ENCODE peak calls at places on chromosomes 13 and 19, in seven cellular contexts. M is stimulated activated CD4-positive, alpha-beta T cell treated with anti-CD3 and anti-CD28 coated beads, TNF-alpha, amount 100 ng/mL, for 4 hours; D is effector memory CD4-positive, alpha-beta T cell; Z is cardiac fibroblast; G is NCI-H1436; A is Kasumi-1; F is choroid plexus epithelial cell. C is an unnamed sample.

GRCh38 chr19:55386515-55386947 is 799 bp downstream of the RPL28 start:
- DNase-seq in M (no peak), D (peak), Z (no peak), G (no peak), A (no peak), F (no peak), C (no peak)

GRCh38 chr19:33821871-33822270 is 25.2 kb downstream of the KCTD15 start:
- DNase-seq in M (no peak), D (no peak), Z (no peak), G (no peak), A (no peak), F (no peak), C (no peak)

GRCh38 chr19:33274663-33275558 is 27.4 kb downstream of the CEBPA start:
- DNase-seq in M (no peak), D (no peak), Z (no peak), G (no peak), A (no peak), F (no peak), C (no peak)

GRCh38 chr19:49362048-49362925 is at the start of gene TEAD2:
- DNase-seq in M (no peak), D (no peak), Z (peak), G (no peak), A (peak), F (peak), C (no peak)

GRCh38 chr19:42232435-42232834 is 10.0 kb downstream of the GSK3A start:
- DNase-seq in M (no peak), D (no peak), Z (no peak), G (no peak), A (no peak), F (no peak), C (no peak)

GRCh38 chr13:23504188-23504587 is 66.0 kb upstream of the TNFRSF19 start:
- DNase-seq in M (no peak), D (no peak), Z (no peak), G (no peak), A (no peak), F (no peak), C (no peak)

GRCh38 chr19:46225558-46226004 is 4.0 kb upstream of the IGFL1 start:
- DNase-seq in M (no peak), D (no peak), Z (peak), G (no peak), A (peak), F (peak), C (no peak)

GRCh38 chr19:57171551-57172081 is 4.3 kb upstream of the DUXA start:
- DNase-seq in M (no peak), D (peak), Z (peak), G (peak), A (no peak), F (peak), C (peak)

GRCh38 chr13:40164137-40164536 is 502.3 kb downstream of the FOXO1 start:
- DNase-seq in M (no peak), D (no peak), Z (peak), G (no peak), A (no peak), F (peak), C (no peak)

GRCh38 chr19:5749505-5749904 is 29.1 kb downstream of the CATSPERD start:
- DNase-seq in M (no peak), D (no peak), Z (no peak), G (no peak), A (no peak), F (no peak), C (no peak)

GRCh38 chr13:28077231-28077630 is 23.1 kb downstream of the FLT3 start:
- DNase-seq in M (no peak), D (no peak), Z (no peak), G (no peak), A (no peak), F (no peak), C (no peak)

GRCh38 chr19:51186323-51186722 is 38.6 kb upstream of the CD33 start:
- DNase-seq in M (no peak), D (no peak), Z (no peak), G (no peak), A (no peak), F (no peak), C (no peak)

GRCh38 chr13:43965446-43965845 is 85.7 kb downstream of the LACC1 start:
- DNase-seq in M (no peak), D (no peak), Z (no peak), G (no peak), A (no peak), F (no peak), C (no peak)

GRCh38 chr13:65932587-65933239 is 1297.4 kb downstream of the PCDH9 start:
- DNase-seq in M (no peak), D (no peak), Z (peak), G (no peak), A (no peak), F (no peak), C (no peak)

GRCh38 chr13:111153279-111153976 is 38.3 kb downstream of the ARHGEF7 start:
- DNase-seq in M (peak), D (peak), Z (peak), G (peak), A (peak), F (peak), C (peak)

GRCh38 chr19:58558066-58558622 is at the start of gene UBE2M:
- DNase-seq in M (no peak), D (peak), Z (no peak), G (no peak), A (no peak), F (peak), C (peak)

GRCh38 chr13:49063526-49063925 is 87.8 kb downstream of the FNDC3A start:
- DNase-seq in M (no peak), D (no peak), Z (peak), G (no peak), A (no peak), F (no peak), C (no peak)

GRCh38 chr13:23609414-23610186 is 39.4 kb downstream of the TNFRSF19 start:
- DNase-seq in M (no peak), D (no peak), Z (peak), G (no peak), A (no peak), F (peak), C (no peak)

GRCh38 chr13:59303433-59303832 is 860.3 kb downstream of the DIAPH3 start:
- DNase-seq in M (no peak), D (no peak), Z (no peak), G (no peak), A (no peak), F (no peak), C (no peak)

GRCh38 chr19:48596679-48597465 is 9.7 kb upstream of the SPACA4 start:
- DNase-seq in M (no peak), D (peak), Z (no peak), G (no peak), A (no peak), F (no peak), C (peak)

GRCh38 chr19:49700563-49700962 is 9.6 kb downstream of the CPT1C start:
- DNase-seq in M (no peak), D (no peak), Z (no peak), G (no peak), A (no peak), F (no peak), C (no peak)

GRCh38 chr13:33191425-33192221 is 93.9 kb downstream of the STARD13 start:
- DNase-seq in M (no peak), D (no peak), Z (no peak), G (no peak), A (no peak), F (no peak), C (no peak)

GRCh38 chr13:47858678-47859050 is 142.4 kb downstream of the SUCLA2 start:
- DNase-seq in M (no peak), D (no peak), Z (peak), G (no peak), A (no peak), F (peak), C (no peak)

GRCh38 chr13:51453308-51453958 is 597 bp upstream of the INTS6 start:
- DNase-seq in M (no peak), D (peak), Z (no peak), G (peak), A (peak), F (no peak), C (peak)

GRCh38 chr13:43019811-43020210 is 3.6 kb upstream of the DNAJC15 start:
- DNase-seq in M (no peak), D (no peak), Z (no peak), G (no peak), A (no peak), F (no peak), C (no peak)

GRCh38 chr19:12783849-12784393 is 7.4 kb upstream of the JUNB start:
- DNase-seq in M (no peak), D (no peak), Z (no peak), G (no peak), A (no peak), F (no peak), C (no peak)

GRCh38 chr19:48332662-48333466 is 7.5 kb downstream of the EMP3 start:
- DNase-seq in M (peak), D (peak), Z (peak), G (peak), A (peak), F (peak), C (peak)

GRCh38 chr19:4699826-4700572 is 23.6 kb downstream of the DPP9 start:
- DNase-seq in M (no peak), D (no peak), Z (no peak), G (no peak), A (no peak), F (no peak), C (no peak)

GRCh38 chr19:54541712-54542111 is 31.9 kb upstream of the LILRA2 start:
- DNase-seq in M (no peak), D (no peak), Z (no peak), G (no peak), A (peak), F (no peak), C (no peak)

GRCh38 chr19:54707932-54708331 is 16.3 kb upstream of the KIR3DL3 start:
- DNase-seq in M (no peak), D (no peak), Z (no peak), G (no peak), A (no peak), F (no peak), C (no peak)

GRCh38 chr19:10752237-10752912 is 34.5 kb downstream of the DNM2 start:
- DNase-seq in M (no peak), D (no peak), Z (no peak), G (no peak), A (no peak), F (no peak), C (no peak)

GRCh38 chr19:56273563-56274117 is 1.1 kb downstream of the EDDM13 start:
- DNase-seq in M (no peak), D (no peak), Z (peak), G (no peak), A (no peak), F (peak), C (no peak)

GRCh38 chr19:8592231-8593009 is 15.2 kb upstream of the MYO1F start:
- DNase-seq in M (peak), D (peak), Z (peak), G (no peak), A (no peak), F (peak), C (peak)

GRCh38 chr13:66483712-66484111 is 746.4 kb downstream of the PCDH9 start:
- DNase-seq in M (no peak), D (no peak), Z (no peak), G (no peak), A (no peak), F (no peak), C (no peak)

GRCh38 chr13:51222510-51223283 is 499 bp downstream of the FAM124A start:
- DNase-seq in M (peak), D (no peak), Z (no peak), G (no peak), A (no peak), F (no peak), C (no peak)

GRCh38 chr19:38060346-38060745 is 153.3 kb downstream of the SIPA1L3 start:
- DNase-seq in M (no peak), D (no peak), Z (no peak), G (no peak), A (no peak), F (no peak), C (no peak)

GRCh38 chr19:18775586-18776287 is 15.4 kb downstream of the COMP start:
- DNase-seq in M (no peak), D (no peak), Z (peak), G (no peak), A (no peak), F (peak), C (no peak)

GRCh38 chr13:41835871-41836270 is 125.0 kb downstream of the VWA8 start:
- DNase-seq in M (no peak), D (no peak), Z (peak), G (no peak), A (no peak), F (peak), C (no peak)

GRCh38 chr19:40365613-40366401 is 17.3 kb downstream of the PLD3 start:
- DNase-seq in M (peak), D (no peak), Z (peak), G (peak), A (no peak), F (peak), C (no peak)